ENCODE peak calls at places on chromosomes 3 and 15, in nine cellular contexts. One of them, this sample, is unnamed.

GRCh38 chr3:171994646-171995441 is 44.5 kb upstream of the FNDC3B start:
- DNase-seq in H1: no peak
- DNase-seq in tibial artery: no peak
- DNase-seq in keratinocyte: peak; percentile 11
- DNase-seq in DND-41: no peak
- DNase-seq in neural progenitor cell: no peak
- DNase-seq in naive thymus-derived CD4-positive, alpha-beta T cell: no peak
- DNase-seq in cardiac muscle cell: peak; percentile 89
- DNase-seq in aorta: no peak
- DNase-seq in this sample: no peak

GRCh38 chr3:181210275-181210674 is 220.7 kb upstream of the DNAJC19 start:
- DNase-seq in neural progenitor cell: peak; percentile 44
- DNase-seq in naive thymus-derived CD4-positive, alpha-beta T cell: no peak
- DNase-seq in aorta: no peak
- DNase-seq in H1: no peak
- DNase-seq in keratinocyte: no peak
- DNase-seq in tibial artery: no peak
- DNase-seq in cardiac muscle cell: peak; percentile 42
- DNase-seq in DND-41: no peak
- DNase-seq in this sample: peak; percentile 61

GRCh38 chr15:51864408-51865056 is 35.1 kb downstream of the TMOD3 start:
- DNase-seq in keratinocyte: peak; percentile 99
- DNase-seq in DND-41: no peak
- DNase-seq in H1: no peak
- DNase-seq in tibial artery: no peak
- DNase-seq in neural progenitor cell: no peak
- DNase-seq in aorta: no peak
- DNase-seq in naive thymus-derived CD4-positive, alpha-beta T cell: no peak
- DNase-seq in cardiac muscle cell: no peak
- DNase-seq in this sample: no peak

GRCh38 chr3:158845748-158846350 is 44.0 kb downstream of the MFSD1 start:
- DNase-seq in aorta: no peak
- DNase-seq in cardiac muscle cell: peak; percentile 23
- DNase-seq in neural progenitor cell: peak; percentile 66
- DNase-seq in DND-41: peak; percentile 27
- DNase-seq in H1: peak; percentile 15
- DNase-seq in tibial artery: no peak
- DNase-seq in keratinocyte: no peak
- DNase-seq in naive thymus-derived CD4-positive, alpha-beta T cell: peak; percentile 41
- DNase-seq in this sample: peak; percentile 82

GRCh38 chr3:175704366-175705041 is 845.4 kb downstream of the NAALADL2 start:
- DNase-seq in aorta: no peak
- DNase-seq in keratinocyte: no peak
- DNase-seq in H1: no peak
- DNase-seq in tibial artery: no peak
- DNase-seq in DND-41: no peak
- DNase-seq in naive thymus-derived CD4-positive, alpha-beta T cell: no peak
- DNase-seq in neural progenitor cell: no peak
- DNase-seq in cardiac muscle cell: no peak
- DNase-seq in this sample: no peak

GRCh38 chr3:160450846-160451245 is 1.3 kb upstream of the TRIM59 start:
- DNase-seq in aorta: no peak
- DNase-seq in cardiac muscle cell: peak; percentile 74
- DNase-seq in DND-41: no peak
- DNase-seq in naive thymus-derived CD4-positive, alpha-beta T cell: no peak
- DNase-seq in tibial artery: no peak
- DNase-seq in neural progenitor cell: no peak
- DNase-seq in keratinocyte: no peak
- DNase-seq in H1: no peak
- DNase-seq in this sample: no peak

GRCh38 chr3:65776494-65776893 is 262.2 kb downstream of the MAGI1 start:
- DNase-seq in neural progenitor cell: no peak
- DNase-seq in tibial artery: no peak
- DNase-seq in H1: no peak
- DNase-seq in DND-41: no peak
- DNase-seq in naive thymus-derived CD4-positive, alpha-beta T cell: no peak
- DNase-seq in keratinocyte: no peak
- DNase-seq in aorta: no peak
- DNase-seq in cardiac muscle cell: no peak
- DNase-seq in this sample: no peak

GRCh38 chr3:45365060-45365459 is 23.3 kb upstream of the LARS2 start:
- DNase-seq in cardiac muscle cell: no peak
- DNase-seq in keratinocyte: no peak
- DNase-seq in H1: no peak
- DNase-seq in aorta: no peak
- DNase-seq in neural progenitor cell: no peak
- DNase-seq in DND-41: no peak
- DNase-seq in tibial artery: no peak
- DNase-seq in naive thymus-derived CD4-positive, alpha-beta T cell: no peak
- DNase-seq in this sample: no peak

GRCh38 chr15:32682569-32682968 is 35.2 kb upstream of the GREM1 start:
- DNase-seq in DND-41: no peak
- DNase-seq in naive thymus-derived CD4-positive, alpha-beta T cell: no peak
- DNase-seq in aorta: no peak
- DNase-seq in tibial artery: peak; percentile 39
- DNase-seq in neural progenitor cell: no peak
- DNase-seq in keratinocyte: no peak
- DNase-seq in cardiac muscle cell: peak; percentile 95
- DNase-seq in H1: no peak
- DNase-seq in this sample: no peak

DNA sequence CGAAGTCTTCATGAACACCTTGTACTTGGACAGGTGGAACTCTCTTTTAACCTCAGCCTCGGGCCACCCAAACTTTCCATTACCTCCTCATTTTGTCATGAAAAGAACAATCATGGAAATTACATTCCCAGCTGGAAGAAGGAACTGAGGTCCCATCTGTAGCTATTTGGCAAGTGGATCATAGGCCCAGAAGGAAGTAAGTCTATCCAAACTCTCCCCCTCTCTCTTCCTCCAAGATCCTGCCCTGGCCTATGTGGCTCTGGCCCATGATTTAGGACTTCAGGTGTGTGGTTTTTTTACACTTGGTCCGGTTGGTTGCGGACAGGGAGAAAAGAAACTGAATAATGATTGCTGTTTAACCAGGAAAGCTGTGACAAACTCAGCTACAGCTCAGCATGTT is 44.1 kb downstream of the ITGB5 start:
- DNase-seq in H1: no peak
- DNase-seq in naive thymus-derived CD4-positive, alpha-beta T cell: no peak
- DNase-seq in neural progenitor cell: no peak
- DNase-seq in DND-41: no peak
- DNase-seq in keratinocyte: no peak
- DNase-seq in tibial artery: no peak
- DNase-seq in aorta: no peak
- DNase-seq in cardiac muscle cell: no peak
- DNase-seq in this sample: no peak
- H3K27ac ChIP-seq in H1: no peak overlapping the region
- H3K27ac ChIP-seq in naive thymus-derived CD4-positive, alpha-beta T cell: no peak overlapping the region
- H3K27ac ChIP-seq in neural progenitor cell: no peak overlapping the region
- H3K27ac ChIP-seq in DND-41: no peak overlapping the region
- H3K27ac ChIP-seq in keratinocyte: no peak overlapping the region
- H3K27ac ChIP-seq in tibial artery: peak overlapping the region; percentile 88
- H3K27ac ChIP-seq in aorta: peak overlapping the region; percentile 21
- H3K27ac ChIP-seq in cardiac muscle cell: no peak overlapping the region
- H3K27ac ChIP-seq in this sample: no peak overlapping the region

GRCh38 chr3:32961189-32961715 is 9.8 kb downstream of the CCR4 start:
- DNase-seq in aorta: no peak
- DNase-seq in DND-41: no peak
- DNase-seq in neural progenitor cell: no peak
- DNase-seq in naive thymus-derived CD4-positive, alpha-beta T cell: peak; percentile 22
- DNase-seq in H1: no peak
- DNase-seq in keratinocyte: no peak
- DNase-seq in tibial artery: no peak
- DNase-seq in cardiac muscle cell: no peak
- DNase-seq in this sample: no peak

GRCh38 chr3:32963871-32964270 is 12.4 kb downstream of the CCR4 start:
- DNase-seq in H1: no peak
- DNase-seq in DND-41: no peak
- DNase-seq in cardiac muscle cell: no peak
- DNase-seq in neural progenitor cell: no peak
- DNase-seq in tibial artery: no peak
- DNase-seq in keratinocyte: peak; percentile 88
- DNase-seq in aorta: no peak
- DNase-seq in naive thymus-derived CD4-positive, alpha-beta T cell: peak; percentile 81
- DNase-seq in this sample: no peak

GRCh38 chr3:32958509-32958908 is 7.1 kb downstream of the CCR4 start:
- DNase-seq in neural progenitor cell: no peak
- DNase-seq in aorta: no peak
- DNase-seq in cardiac muscle cell: no peak
- DNase-seq in tibial artery: no peak
- DNase-seq in keratinocyte: peak; percentile 25
- DNase-seq in DND-41: no peak
- DNase-seq in naive thymus-derived CD4-positive, alpha-beta T cell: no peak
- DNase-seq in H1: no peak
- DNase-seq in this sample: no peak

GRCh38 chr3:32959370-32959769 is 7.9 kb downstream of the CCR4 start:
- DNase-seq in aorta: no peak
- DNase-seq in tibial artery: no peak
- DNase-seq in DND-41: no peak
- DNase-seq in naive thymus-derived CD4-positive, alpha-beta T cell: no peak
- DNase-seq in keratinocyte: no peak
- DNase-seq in neural progenitor cell: peak; percentile 46
- DNase-seq in cardiac muscle cell: no peak
- DNase-seq in H1: no peak
- DNase-seq in this sample: no peak

DNA sequence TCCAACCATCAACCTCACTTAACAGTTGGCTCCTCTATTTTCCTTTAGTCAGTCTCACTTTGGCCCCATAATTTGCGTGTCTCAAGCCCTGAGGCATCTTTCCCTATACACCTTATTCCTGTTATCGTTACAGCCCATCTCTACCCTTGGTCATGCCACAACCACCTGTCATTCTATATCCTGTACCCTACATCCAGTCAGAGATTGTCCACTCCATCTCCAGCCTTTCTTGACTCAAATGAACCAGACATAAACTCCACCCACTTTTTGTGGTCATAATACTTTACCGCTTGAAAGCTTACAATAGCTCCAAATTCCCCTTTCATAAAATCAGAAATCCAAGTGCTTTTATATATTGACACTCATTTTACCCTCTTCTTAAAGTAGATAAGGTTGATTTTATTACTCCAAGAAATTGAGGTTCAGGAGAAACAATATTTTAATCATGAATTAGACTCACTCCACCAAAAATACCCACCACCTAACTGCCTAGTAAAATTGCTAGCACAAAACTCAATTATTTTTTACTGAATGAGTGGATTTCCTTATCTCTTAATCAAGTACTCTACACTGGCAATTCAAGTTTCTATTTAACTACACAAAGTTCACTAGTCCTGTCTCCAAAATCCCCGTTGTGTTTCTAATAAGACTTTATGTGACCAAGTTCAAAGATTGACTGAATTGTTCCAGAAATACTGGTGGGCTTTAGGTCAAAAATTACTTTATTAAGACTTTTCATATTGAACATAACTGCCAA is 9.1 kb downstream of the CCR4 start:
- DNase-seq in cardiac muscle cell: no peak
- DNase-seq in aorta: no peak
- DNase-seq in naive thymus-derived CD4-positive, alpha-beta T cell: no peak
- DNase-seq in keratinocyte: no peak
- DNase-seq in neural progenitor cell: no peak
- DNase-seq in H1: no peak
- DNase-seq in tibial artery: no peak
- DNase-seq in DND-41: no peak
- DNase-seq in this sample: no peak
- H3K4me3 ChIP-seq in cardiac muscle cell: no peak overlapping the region
- H3K4me3 ChIP-seq in aorta: no peak overlapping the region
- H3K4me3 ChIP-seq in naive thymus-derived CD4-positive, alpha-beta T cell: no peak overlapping the region
- H3K4me3 ChIP-seq in keratinocyte: no peak overlapping the region
- H3K4me3 ChIP-seq in neural progenitor cell: no peak overlapping the region
- H3K4me3 ChIP-seq in H1: no peak overlapping the region
- H3K4me3 ChIP-seq in tibial artery: no peak overlapping the region
- H3K4me3 ChIP-seq in DND-41: no peak overlapping the region
- H3K4me3 ChIP-seq in this sample: no peak overlapping the region

GRCh38 chr3:31790516-31791148 is 190.4 kb downstream of the OSBPL10 start:
- DNase-seq in H1: no peak
- DNase-seq in tibial artery: no peak
- DNase-seq in aorta: no peak
- DNase-seq in DND-41: peak; percentile 14
- DNase-seq in naive thymus-derived CD4-positive, alpha-beta T cell: no peak
- DNase-seq in neural progenitor cell: no peak
- DNase-seq in keratinocyte: no peak
- DNase-seq in cardiac muscle cell: no peak
- DNase-seq in this sample: no peak

GRCh38 chr3:31789429-31789828 is 191.6 kb downstream of the OSBPL10 start:
- DNase-seq in naive thymus-derived CD4-positive, alpha-beta T cell: no peak
- DNase-seq in neural progenitor cell: no peak
- DNase-seq in cardiac muscle cell: no peak
- DNase-seq in aorta: no peak
- DNase-seq in DND-41: no peak
- DNase-seq in keratinocyte: no peak
- DNase-seq in tibial artery: no peak
- DNase-seq in H1: no peak
- DNase-seq in this sample: no peak

GRCh38 chr3:31785734-31786133 is 195.3 kb downstream of the OSBPL10 start:
- DNase-seq in neural progenitor cell: no peak
- DNase-seq in cardiac muscle cell: no peak
- DNase-seq in aorta: no peak
- DNase-seq in keratinocyte: peak; percentile 17
- DNase-seq in naive thymus-derived CD4-positive, alpha-beta T cell: no peak
- DNase-seq in tibial artery: no peak
- DNase-seq in H1: no peak
- DNase-seq in DND-41: no peak
- DNase-seq in this sample: no peak
- H3K27ac ChIP-seq in neural progenitor cell: no peak overlapping the region
- H3K27ac ChIP-seq in cardiac muscle cell: no peak overlapping the region
- H3K27ac ChIP-seq in aorta: no peak overlapping the region
- H3K27ac ChIP-seq in keratinocyte: peak overlapping the region; percentile 51
- H3K27ac ChIP-seq in naive thymus-derived CD4-positive, alpha-beta T cell: no peak overlapping the region
- H3K27ac ChIP-seq in tibial artery: no peak overlapping the region
- H3K27ac ChIP-seq in H1: no peak overlapping the region
- H3K27ac ChIP-seq in DND-41: no peak overlapping the region
- H3K27ac ChIP-seq in this sample: peak overlapping the region; percentile 62

GRCh38 chr3:21662403-21662802 is 88.6 kb downstream of the ZNF385D start:
- DNase-seq in H1: no peak
- DNase-seq in neural progenitor cell: no peak
- DNase-seq in naive thymus-derived CD4-positive, alpha-beta T cell: no peak
- DNase-seq in cardiac muscle cell: no peak
- DNase-seq in DND-41: no peak
- DNase-seq in keratinocyte: no peak
- DNase-seq in aorta: no peak
- DNase-seq in tibial artery: no peak
- DNase-seq in this sample: no peak

GRCh38 chr3:21670386-21670785 is 80.6 kb downstream of the ZNF385D start:
- DNase-seq in DND-41: no peak
- DNase-seq in keratinocyte: no peak
- DNase-seq in aorta: no peak
- DNase-seq in cardiac muscle cell: no peak
- DNase-seq in neural progenitor cell: no peak
- DNase-seq in H1: no peak
- DNase-seq in tibial artery: no peak
- DNase-seq in naive thymus-derived CD4-positive, alpha-beta T cell: no peak
- DNase-seq in this sample: no peak

GRCh38 chr3:21668012-21668411 is 83.0 kb downstream of the ZNF385D start:
- DNase-seq in cardiac muscle cell: no peak
- DNase-seq in neural progenitor cell: no peak
- DNase-seq in keratinocyte: no peak
- DNase-seq in H1: no peak
- DNase-seq in aorta: no peak
- DNase-seq in DND-41: no peak
- DNase-seq in naive thymus-derived CD4-positive, alpha-beta T cell: no peak
- DNase-seq in tibial artery: no peak
- DNase-seq in this sample: no peak

GRCh38 chr3:21665444-21665843 is 85.6 kb downstream of the ZNF385D start:
- DNase-seq in naive thymus-derived CD4-positive, alpha-beta T cell: no peak
- DNase-seq in neural progenitor cell: peak; percentile 15
- DNase-seq in H1: no peak
- DNase-seq in keratinocyte: no peak
- DNase-seq in DND-41: no peak
- DNase-seq in aorta: no peak
- DNase-seq in tibial artery: no peak
- DNase-seq in cardiac muscle cell: no peak
- DNase-seq in this sample: no peak

GRCh38 chr3:21664996-21665395 is 86.0 kb downstream of the ZNF385D start:
- DNase-seq in naive thymus-derived CD4-positive, alpha-beta T cell: no peak
- DNase-seq in aorta: no peak
- DNase-seq in DND-41: no peak
- DNase-seq in H1: no peak
- DNase-seq in cardiac muscle cell: no peak
- DNase-seq in tibial artery: no peak
- DNase-seq in neural progenitor cell: no peak
- DNase-seq in keratinocyte: no peak
- DNase-seq in this sample: no peak
- H3K4me3 ChIP-seq in naive thymus-derived CD4-positive, alpha-beta T cell: no peak overlapping the region
- H3K4me3 ChIP-seq in aorta: no peak overlapping the region
- H3K4me3 ChIP-seq in DND-41: no peak overlapping the region
- H3K4me3 ChIP-seq in H1: no peak overlapping the region
- H3K4me3 ChIP-seq in cardiac muscle cell: no peak overlapping the region
- H3K4me3 ChIP-seq in tibial artery: no peak overlapping the region
- H3K4me3 ChIP-seq in neural progenitor cell: no peak overlapping the region
- H3K4me3 ChIP-seq in keratinocyte: no peak overlapping the region
- H3K4me3 ChIP-seq in this sample: no peak overlapping the region